ENCODE peak calls at places on chromosomes 6 and 20, in seven cellular contexts. I is psoas muscle, H is colonic mucosa, S is GM23248, X is OCI-LY7, A is tibial artery, E is sigmoid colon. U is an unnamed sample.

GRCh38 chr20:33394718-33395117 is 6.6 kb downstream of the CDK5RAP1 start:
- DNase-seq in I (no peak), H (no peak), S (no peak), X (no peak), A (no peak), E (no peak), U (no peak)

GRCh38 chr20:15364781-15365180 is 1027.4 kb upstream of the FLRT3 start:
- DNase-seq in I (no peak), H (no peak), S (peak; percentile 10), X (no peak), A (no peak), E (no peak), U (no peak)

GRCh38 chr6:71250050-71250689 is 38.4 kb upstream of the OGFRL1 start:
- DNase-seq in I (no peak), H (no peak), S (peak; percentile 83), X (peak; percentile 59), A (no peak), E (no peak), U (no peak)

GRCh38 chr6:3997144-3997770 is 81.7 kb downstream of the FAM217A start:
- DNase-seq in I (no peak), H (no peak), S (peak; percentile 81), X (no peak), A (no peak), E (no peak), U (no peak)

GRCh38 chr6:127451388-127451787 is 7.8 kb downstream of the KIAA0408 start:
- DNase-seq in I (no peak), H (no peak), S (no peak), X (no peak), A (no peak), E (no peak), U (no peak)

GRCh38 chr6:74585779-74586178 is 620.1 kb downstream of the COL12A1 start:
- DNase-seq in I (no peak), H (no peak), S (peak; percentile 43), X (no peak), A (no peak), E (no peak), U (no peak)

GRCh38 chr6:11975353-11975977 is 36.6 kb upstream of the HIVEP1 start:
- DNase-seq in I (no peak), H (no peak), S (no peak), X (no peak), A (peak; percentile 36), E (no peak), U (no peak)

GRCh38 chr20:57659789-57660509 is 39.7 kb upstream of the ZBP1 start:
- DNase-seq in I (no peak), H (peak; percentile 13), S (no peak), X (no peak), A (peak; percentile 15), E (peak; percentile 45), U (peak; percentile 8)

GRCh38 chr6:30097902-30098606 is 14.8 kb downstream of the TRIM31 start:
- DNase-seq in I (no peak), H (peak; percentile 78), S (no peak), X (no peak), A (no peak), E (no peak), U (no peak)

DNA sequence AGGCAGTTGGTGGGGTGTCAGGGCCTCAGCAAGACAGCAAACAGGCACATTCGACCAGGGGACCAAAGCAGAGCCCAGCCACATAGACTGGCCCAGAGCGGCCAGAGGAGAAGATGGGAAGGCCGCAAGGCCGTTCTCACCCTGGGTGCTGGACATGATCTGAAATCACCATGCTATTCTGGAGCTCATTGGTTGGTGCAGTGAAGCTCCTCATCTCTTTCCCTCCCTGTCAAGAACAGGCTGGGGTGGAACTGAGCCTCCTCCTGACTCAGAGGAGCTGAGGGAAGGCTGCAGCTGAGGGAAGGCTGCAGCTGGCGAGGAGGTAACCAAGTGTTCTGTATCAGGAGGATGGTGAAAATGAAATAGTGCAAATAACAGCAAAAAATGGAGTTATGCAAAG is 79.9 kb downstream of the AKAP7 start:
- DNase-seq in I (no peak), H (no peak), S (no peak), X (no peak), A (no peak), E (no peak), U (no peak)
- H3K27ac ChIP-seq in I (no peak overlapping the region), H (no peak overlapping the region), S (no peak overlapping the region), X (no peak overlapping the region), A (no peak overlapping the region), E (no peak overlapping the region), U (no peak overlapping the region)

GRCh38 chr6:113697642-113698410 is 159.3 kb upstream of the MARCKS start:
- DNase-seq in I (no peak), H (no peak), S (peak; percentile 92), X (no peak), A (no peak), E (no peak), U (no peak)
- H3K4me1 ChIP-seq in I (no peaks in the 10 kb centered on the region), H (no peaks in the 10 kb centered on the region), S (peaks cover 46% of the 10 kb centered on the region), X (no peaks in the 10 kb centered on the region), A (no peaks in the 10 kb centered on the region), E (no peaks in the 10 kb centered on the region), U (no peaks in the 10 kb centered on the region)

DNA sequence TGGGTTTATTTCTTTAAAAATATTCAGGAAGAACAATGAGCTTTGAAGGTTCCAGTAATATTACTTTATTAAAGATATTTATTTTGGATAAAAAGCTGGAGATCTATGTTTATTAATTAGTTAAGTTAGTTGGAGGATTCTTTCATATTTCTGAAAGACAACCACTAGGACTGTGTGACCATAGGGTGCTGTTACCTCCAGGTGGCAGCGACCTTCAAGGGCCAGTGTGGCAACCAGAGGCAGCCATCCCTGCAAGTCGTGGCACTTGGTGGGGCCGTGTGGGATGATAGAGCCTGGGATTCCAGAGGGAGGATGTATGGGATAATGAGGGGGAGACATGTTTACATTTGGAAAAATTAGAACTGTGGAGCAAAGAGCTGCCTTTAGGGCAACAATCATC is 95.5 kb upstream of the SCP2D1 start:
- DNase-seq in I (no peak), H (no peak), S (no peak), X (no peak), A (no peak), E (no peak), U (no peak)
- H3K4me3 ChIP-seq in I (no peak overlapping the region), H (no peak overlapping the region), S (no peak overlapping the region), X (no peak overlapping the region), A (no peak overlapping the region), E (no peak overlapping the region), U (no peak overlapping the region)

DNA sequence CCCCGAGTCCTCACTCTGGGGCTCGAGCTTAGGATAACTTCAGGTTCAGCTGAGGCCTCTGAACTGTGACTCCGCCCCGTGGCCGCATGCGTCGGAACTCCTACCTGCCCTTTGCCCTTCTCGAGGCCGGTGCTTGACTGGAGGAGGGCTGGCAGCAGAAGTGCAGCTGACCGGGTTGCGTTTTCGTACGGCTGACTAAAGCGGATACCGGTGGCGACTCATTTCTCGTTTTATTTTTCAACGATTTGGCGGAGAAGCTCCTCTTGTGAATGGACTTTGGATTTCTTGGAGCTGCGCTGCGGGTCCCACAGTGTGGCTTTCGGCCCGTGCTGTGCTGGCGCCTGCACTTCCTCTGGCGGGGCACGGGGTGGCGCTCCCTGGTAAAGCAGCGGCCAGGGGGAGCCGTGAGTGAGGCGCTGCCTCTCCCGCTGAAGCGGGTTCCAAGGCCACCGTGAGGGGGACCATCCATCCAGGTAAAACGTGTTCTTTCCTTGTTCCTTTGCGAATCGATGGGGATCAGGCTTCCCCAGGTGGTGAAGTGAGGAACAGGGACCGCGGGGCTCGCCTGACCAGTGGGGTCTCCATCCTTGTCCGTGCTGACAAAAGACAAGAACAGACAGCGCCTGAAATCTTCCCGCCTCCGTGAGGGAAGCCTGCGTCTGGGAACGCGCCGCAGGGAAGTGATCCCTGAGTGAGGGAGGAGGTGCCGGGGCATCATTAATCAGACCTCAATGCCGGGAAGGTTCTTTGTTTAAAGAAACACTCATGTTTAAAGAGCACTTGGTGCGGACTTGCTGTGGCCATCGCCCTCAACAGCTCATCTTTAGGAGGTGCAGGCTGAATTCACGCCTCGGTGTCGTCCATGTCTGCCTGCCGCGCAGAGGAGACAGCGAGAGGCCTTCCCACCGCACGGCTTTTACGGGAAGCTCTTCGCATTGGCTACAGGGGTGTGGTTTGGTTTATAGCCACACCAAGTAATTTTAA is 38.8 kb downstream of the ERMARD start:
- DNase-seq in I (peak; percentile 75), H (peak; percentile 83), S (peak; percentile 92), X (peak; percentile 70), A (peak; percentile 55), E (peak; percentile 90), U (peak; percentile 87)
- H3K27ac ChIP-seq in I (peak overlapping the region; percentile 63), H (peak overlapping the region; percentile 59), S (peak overlapping the region; percentile 37), X (no peak overlapping the region), A (peak overlapping the region; percentile 61), E (peak overlapping the region; percentile 77), U (peak overlapping the region; percentile 16)

GRCh38 chr6:7129360-7129759 is 21.6 kb downstream of the RREB1 start:
- DNase-seq in I (no peak), H (no peak), S (no peak), X (no peak), A (no peak), E (no peak), U (no peak)

GRCh38 chr6:7124631-7125030 is 16.9 kb downstream of the RREB1 start:
- DNase-seq in I (no peak), H (no peak), S (peak; percentile 54), X (no peak), A (no peak), E (no peak), U (no peak)

GRCh38 chr6:7125290-7125689 is 17.5 kb downstream of the RREB1 start:
- DNase-seq in I (no peak), H (no peak), S (no peak), X (no peak), A (no peak), E (no peak), U (no peak)

GRCh38 chr6:7124114-7124513 is 16.4 kb downstream of the RREB1 start:
- DNase-seq in I (no peak), H (no peak), S (no peak), X (no peak), A (no peak), E (no peak), U (no peak)

DNA sequence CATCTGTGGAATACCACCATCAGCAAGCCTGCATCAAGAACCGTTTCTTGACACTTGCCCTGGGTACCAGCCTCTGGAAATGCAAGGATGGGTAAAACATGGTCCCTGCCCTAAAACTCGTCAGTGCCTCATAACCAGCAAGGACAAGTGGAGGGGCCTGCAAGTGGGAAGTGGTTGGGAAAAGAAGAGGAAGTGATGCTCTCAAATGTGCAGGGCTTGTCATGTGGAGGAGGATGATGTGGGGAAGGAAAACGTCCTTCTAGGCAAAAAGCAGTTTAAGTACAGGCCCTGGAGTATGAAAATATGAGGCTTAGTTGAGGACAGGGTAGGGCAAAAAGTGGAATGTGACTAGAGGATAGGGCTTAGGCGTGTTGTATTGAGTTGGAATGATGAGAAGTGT is 19.0 kb downstream of the RREB1 start:
- DNase-seq in I (no peak), H (no peak), S (no peak), X (no peak), A (no peak), E (no peak), U (no peak)
- H3K4me1 ChIP-seq in I (peaks cover 44% of the 10 kb centered on the region), H (peaks cover 20% of the 10 kb centered on the region), S (peaks cover 23% of the 10 kb centered on the region), X (peaks cover 13% of the 10 kb centered on the region), A (no peaks in the 10 kb centered on the region), E (no peaks in the 10 kb centered on the region), U (peaks cover 11% of the 10 kb centered on the region)

DNA sequence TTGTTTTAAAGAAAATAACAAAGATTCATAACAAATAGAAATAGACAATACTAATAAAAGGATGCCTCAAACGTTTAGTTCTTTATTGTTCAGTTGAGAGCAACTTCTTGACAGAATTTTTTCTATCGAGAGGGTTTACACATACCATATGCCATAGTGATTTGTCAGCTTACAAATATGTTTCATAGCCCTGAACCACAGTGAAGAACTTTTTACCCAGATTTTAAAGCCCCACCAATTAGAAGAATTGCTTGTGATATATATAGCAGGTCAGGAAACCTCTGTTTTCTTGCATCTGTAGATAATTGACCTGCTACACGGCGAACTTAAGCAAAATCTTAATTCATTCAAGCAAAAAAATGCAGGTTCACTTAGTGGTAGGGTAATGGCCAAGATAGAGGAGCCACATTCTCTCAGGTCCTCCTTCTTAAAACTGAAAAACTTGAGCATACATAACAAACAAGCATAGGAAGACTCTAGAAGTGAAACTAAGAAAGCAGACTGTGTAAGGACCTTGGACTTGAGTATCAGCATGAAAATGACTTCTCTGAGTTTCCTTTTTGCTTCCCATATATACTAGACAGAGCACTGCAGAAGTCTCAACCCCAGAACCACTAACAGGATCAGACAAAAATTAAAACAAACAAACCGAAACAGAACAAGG is 39.5 kb downstream of the CRISP1 start:
- DNase-seq in I (no peak), H (no peak), S (no peak), X (no peak), A (no peak), E (no peak), U (no peak)
- H3K4me3 ChIP-seq in I (no peak overlapping the region), H (no peak overlapping the region), S (peak overlapping the region; percentile 40), X (no peak overlapping the region), A (no peak overlapping the region), E (no peak overlapping the region), U (no peak overlapping the region)

U was measured in right cardiac atrium.